ENCODE peak calls at places on chromosomes 13 and 19, in eight cellular contexts. One of them, this sample, is unnamed.

GRCh38 chr19:34126966-34127365 is 45.3 kb upstream of the LSM14A start:
- DNase-seq in upper lobe of left lung: no peak
- DNase-seq in SK-N-SH: peak; percentile 22
- DNase-seq in H1: no peak
- DNase-seq in stomach: no peak
- DNase-seq in GM12891: no peak
- DNase-seq in breast epithelium: no peak
- DNase-seq in transverse colon: no peak
- DNase-seq in this sample: no peak

GRCh38 chr19:45151821-45152503 is 8.8 kb downstream of the NKPD1 start:
- DNase-seq in upper lobe of left lung: no peak
- DNase-seq in SK-N-SH: no peak
- DNase-seq in transverse colon: no peak
- DNase-seq in H1: no peak
- DNase-seq in GM12891: peak; percentile 33
- DNase-seq in breast epithelium: no peak
- DNase-seq in stomach: no peak
- DNase-seq in this sample: no peak

GRCh38 chr13:51130348-51130747 is 19.3 kb upstream of the C13orf42 start:
- DNase-seq in stomach: no peak
- DNase-seq in H1: no peak
- DNase-seq in breast epithelium: no peak
- DNase-seq in SK-N-SH: no peak
- DNase-seq in upper lobe of left lung: no peak
- DNase-seq in GM12891: no peak
- DNase-seq in transverse colon: no peak
- DNase-seq in this sample: no peak

GRCh38 chr19:43786665-43787064 is 5.9 kb upstream of the KCNN4 start:
- DNase-seq in SK-N-SH: no peak
- DNase-seq in transverse colon: no peak
- DNase-seq in breast epithelium: no peak
- DNase-seq in GM12891: no peak
- DNase-seq in upper lobe of left lung: no peak
- DNase-seq in stomach: no peak
- DNase-seq in H1: no peak
- DNase-seq in this sample: no peak

GRCh38 chr19:2867025-2867991 is at the start of gene ZNF556:
- DNase-seq in stomach: no peak
- DNase-seq in breast epithelium: no peak
- DNase-seq in transverse colon: no peak
- DNase-seq in upper lobe of left lung: no peak
- DNase-seq in SK-N-SH: peak; percentile 99
- DNase-seq in H1: no peak
- DNase-seq in GM12891: no peak
- DNase-seq in this sample: no peak

GRCh38 chr13:80386592-80386991 is 45.7 kb upstream of the SPRY2 start:
- DNase-seq in upper lobe of left lung: no peak
- DNase-seq in GM12891: no peak
- DNase-seq in stomach: no peak
- DNase-seq in breast epithelium: no peak
- DNase-seq in SK-N-SH: no peak
- DNase-seq in H1: no peak
- DNase-seq in transverse colon: no peak
- DNase-seq in this sample: no peak

GRCh38 chr13:110230661-110231347 is 76.2 kb downstream of the COL4A1 start:
- DNase-seq in GM12891: no peak
- DNase-seq in upper lobe of left lung: no peak
- DNase-seq in transverse colon: no peak
- DNase-seq in H1: no peak
- DNase-seq in stomach: no peak
- DNase-seq in SK-N-SH: no peak
- DNase-seq in breast epithelium: no peak
- DNase-seq in this sample: no peak

GRCh38 chr13:28333204-28333900 is 161.6 kb downstream of the FLT1 start:
- DNase-seq in GM12891: no peak
- DNase-seq in SK-N-SH: no peak
- DNase-seq in H1: no peak
- DNase-seq in upper lobe of left lung: no peak
- DNase-seq in stomach: no peak
- DNase-seq in transverse colon: no peak
- DNase-seq in breast epithelium: no peak
- DNase-seq in this sample: no peak

GRCh38 chr13:49693191-49693733 is 2.0 kb upstream of the EBPL start:
- DNase-seq in SK-N-SH: no peak
- DNase-seq in transverse colon: no peak
- DNase-seq in breast epithelium: no peak
- DNase-seq in GM12891: no peak
- DNase-seq in H1: no peak
- DNase-seq in stomach: no peak
- DNase-seq in upper lobe of left lung: no peak
- DNase-seq in this sample: no peak

GRCh38 chr13:48393030-48393697 is 19.7 kb downstream of the LPAR6 start:
- DNase-seq in upper lobe of left lung: no peak
- DNase-seq in GM12891: no peak
- DNase-seq in SK-N-SH: no peak
- DNase-seq in transverse colon: no peak
- DNase-seq in breast epithelium: no peak
- DNase-seq in stomach: no peak
- DNase-seq in H1: no peak
- DNase-seq in this sample: no peak

GRCh38 chr13:24112791-24113190 is 47.7 kb upstream of the SPATA13 start:
- DNase-seq in upper lobe of left lung: no peak
- DNase-seq in breast epithelium: no peak
- DNase-seq in transverse colon: no peak
- DNase-seq in SK-N-SH: no peak
- DNase-seq in H1: no peak
- DNase-seq in stomach: no peak
- DNase-seq in GM12891: no peak
- DNase-seq in this sample: no peak

GRCh38 chr19:15448778-15449619 is 757 bp downstream of the WIZ start:
- DNase-seq in H1: peak; percentile 67
- DNase-seq in transverse colon: no peak
- DNase-seq in SK-N-SH: peak; percentile 60
- DNase-seq in GM12891: peak; percentile 54
- DNase-seq in stomach: no peak
- DNase-seq in breast epithelium: no peak
- DNase-seq in upper lobe of left lung: no peak
- DNase-seq in this sample: peak; percentile 86

GRCh38 chr19:42653841-42654240 is 59.1 kb upstream of the CEACAM8 start:
- DNase-seq in upper lobe of left lung: no peak
- DNase-seq in SK-N-SH: no peak
- DNase-seq in stomach: no peak
- DNase-seq in breast epithelium: no peak
- DNase-seq in H1: no peak
- DNase-seq in GM12891: no peak
- DNase-seq in transverse colon: no peak
- DNase-seq in this sample: no peak

GRCh38 chr19:55372316-55373081 is 2.2 kb upstream of the IL11 start:
- DNase-seq in breast epithelium: no peak
- DNase-seq in SK-N-SH: peak; percentile 64
- DNase-seq in GM12891: no peak
- DNase-seq in transverse colon: no peak
- DNase-seq in upper lobe of left lung: no peak
- DNase-seq in stomach: no peak
- DNase-seq in H1: no peak
- DNase-seq in this sample: no peak

GRCh38 chr19:16141043-16141442 is 2.4 kb upstream of the HSH2D start:
- DNase-seq in H1: no peak
- DNase-seq in breast epithelium: no peak
- DNase-seq in GM12891: no peak
- DNase-seq in transverse colon: peak; percentile 61
- DNase-seq in upper lobe of left lung: no peak
- DNase-seq in SK-N-SH: no peak
- DNase-seq in stomach: no peak
- DNase-seq in this sample: peak; percentile 92

GRCh38 chr19:35848919-35849505 is 3.3 kb downstream of the NPHS1 start:
- DNase-seq in transverse colon: no peak
- DNase-seq in H1: no peak
- DNase-seq in breast epithelium: no peak
- DNase-seq in upper lobe of left lung: no peak
- DNase-seq in SK-N-SH: no peak
- DNase-seq in GM12891: no peak
- DNase-seq in stomach: no peak
- DNase-seq in this sample: no peak

GRCh38 chr13:22703601-22704209 is 477.1 kb upstream of the SGCG start:
- DNase-seq in H1: no peak
- DNase-seq in breast epithelium: no peak
- DNase-seq in upper lobe of left lung: no peak
- DNase-seq in transverse colon: no peak
- DNase-seq in GM12891: no peak
- DNase-seq in stomach: no peak
- DNase-seq in SK-N-SH: no peak
- DNase-seq in this sample: no peak

DNA sequence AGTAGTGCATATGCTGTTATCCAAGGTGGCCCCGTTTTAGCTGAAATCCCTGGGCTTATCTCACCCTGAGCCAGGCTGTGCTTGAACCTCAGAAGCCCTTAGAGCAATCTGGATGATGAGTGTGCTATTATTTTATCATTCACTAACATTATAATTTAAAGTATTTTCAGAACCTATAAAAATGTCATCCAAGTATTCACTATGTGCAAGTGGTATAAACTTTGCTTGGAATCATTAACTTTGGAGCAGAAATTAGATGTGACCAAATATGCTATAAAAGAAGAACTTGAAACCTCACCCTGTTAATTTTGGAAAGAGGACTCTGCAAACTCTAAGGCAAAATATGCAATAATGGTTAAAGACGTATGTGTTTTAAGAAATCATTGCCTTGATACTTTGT is 147.5 kb downstream of the USP12 start:
- DNase-seq in stomach: no peak
- DNase-seq in GM12891: no peak
- DNase-seq in H1: no peak
- DNase-seq in SK-N-SH: no peak
- DNase-seq in breast epithelium: no peak
- DNase-seq in upper lobe of left lung: no peak
- DNase-seq in transverse colon: no peak
- DNase-seq in this sample: no peak
- TF ChIP-seq POLR2AphosphoS5 in stomach: no peak
- TF ChIP-seq POLR2AphosphoS5 in GM12891: no peak
- TF ChIP-seq POLR2AphosphoS5 in H1: no peak
- TF ChIP-seq POLR2AphosphoS5 in SK-N-SH: no peak
- TF ChIP-seq POLR2AphosphoS5 in breast epithelium: no peak
- TF ChIP-seq POLR2AphosphoS5 in upper lobe of left lung: no peak
- TF ChIP-seq POLR2AphosphoS5 in transverse colon: no peak
- TF ChIP-seq POLR2AphosphoS5 in this sample: no peak

GRCh38 chr13:66152596-66152995 is 1077.5 kb downstream of the PCDH9 start:
- DNase-seq in breast epithelium: no peak
- DNase-seq in transverse colon: no peak
- DNase-seq in H1: no peak
- DNase-seq in GM12891: no peak
- DNase-seq in SK-N-SH: no peak
- DNase-seq in stomach: no peak
- DNase-seq in upper lobe of left lung: no peak
- DNase-seq in this sample: no peak

GRCh38 chr13:66154354-66154753 is 1075.8 kb downstream of the PCDH9 start:
- DNase-seq in stomach: no peak
- DNase-seq in upper lobe of left lung: no peak
- DNase-seq in breast epithelium: no peak
- DNase-seq in H1: no peak
- DNase-seq in transverse colon: no peak
- DNase-seq in SK-N-SH: no peak
- DNase-seq in GM12891: no peak
- DNase-seq in this sample: no peak

GRCh38 chr13:66159526-66159925 is 1070.6 kb downstream of the PCDH9 start:
- DNase-seq in H1: no peak
- DNase-seq in breast epithelium: no peak
- DNase-seq in transverse colon: no peak
- DNase-seq in stomach: no peak
- DNase-seq in GM12891: no peak
- DNase-seq in upper lobe of left lung: no peak
- DNase-seq in SK-N-SH: no peak
- DNase-seq in this sample: no peak

GRCh38 chr13:66154981-66155380 is 1075.2 kb downstream of the PCDH9 start:
- DNase-seq in transverse colon: no peak
- DNase-seq in stomach: no peak
- DNase-seq in GM12891: no peak
- DNase-seq in breast epithelium: no peak
- DNase-seq in upper lobe of left lung: no peak
- DNase-seq in SK-N-SH: no peak
- DNase-seq in H1: no peak
- DNase-seq in this sample: no peak
- TF ChIP-seq POLR2AphosphoS5 in transverse colon: no peak
- TF ChIP-seq POLR2AphosphoS5 in stomach: no peak
- TF ChIP-seq POLR2AphosphoS5 in GM12891: no peak
- TF ChIP-seq POLR2AphosphoS5 in breast epithelium: no peak
- TF ChIP-seq POLR2AphosphoS5 in upper lobe of left lung: no peak
- TF ChIP-seq POLR2AphosphoS5 in SK-N-SH: no peak
- TF ChIP-seq POLR2AphosphoS5 in H1: no peak
- TF ChIP-seq POLR2AphosphoS5 in this sample: no peak

DNA sequence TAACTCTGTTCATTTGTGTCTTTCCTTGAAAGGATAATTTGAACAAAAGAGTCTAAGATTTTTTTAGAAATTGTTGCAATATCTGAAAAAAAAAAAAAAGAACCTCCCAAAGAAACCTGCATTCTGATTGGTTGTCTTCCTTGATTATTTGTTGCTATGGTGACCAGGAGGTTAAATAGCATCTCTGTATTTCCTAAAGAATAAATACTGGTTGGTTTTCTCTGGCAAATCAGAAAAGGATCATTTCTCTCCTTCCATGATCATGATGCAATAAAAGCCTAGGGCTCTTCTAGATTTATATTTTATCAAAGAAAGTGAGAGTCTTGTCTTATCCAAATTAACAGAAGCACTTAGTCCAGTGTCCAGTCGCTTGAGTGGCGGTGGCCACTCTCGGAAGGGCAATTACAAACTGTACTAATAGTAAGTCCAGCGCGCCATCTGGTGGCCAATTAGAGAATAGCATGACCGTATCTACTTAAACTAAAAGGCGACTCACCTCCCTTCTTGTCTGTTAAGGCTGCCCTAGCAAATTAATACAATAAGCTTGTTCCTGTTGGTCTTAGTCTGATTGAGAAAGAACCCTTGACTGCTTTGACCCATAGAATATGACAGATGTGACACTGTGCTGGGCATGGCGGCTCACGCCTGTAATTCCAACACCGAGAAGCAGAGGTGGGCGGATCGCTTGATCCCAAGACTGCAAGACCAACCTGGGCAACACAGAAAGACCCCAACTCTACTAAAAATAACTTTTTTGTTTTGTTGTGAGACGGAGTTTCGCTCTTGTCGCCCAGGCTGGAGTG is 47.0 kb upstream of the PNMA8B start:
- DNase-seq in upper lobe of left lung: peak; percentile 96
- DNase-seq in GM12891: peak; percentile 43
- DNase-seq in transverse colon: peak; percentile 91
- DNase-seq in breast epithelium: peak; percentile 91
- DNase-seq in stomach: peak; percentile 97
- DNase-seq in SK-N-SH: peak; percentile 77
- DNase-seq in H1: peak; percentile 92
- DNase-seq in this sample: peak; percentile 92
- TF ChIP-seq POLR2AphosphoS5 in upper lobe of left lung: no peak
- TF ChIP-seq POLR2AphosphoS5 in GM12891: no peak
- TF ChIP-seq POLR2AphosphoS5 in transverse colon: no peak
- TF ChIP-seq POLR2AphosphoS5 in breast epithelium: no peak
- TF ChIP-seq POLR2AphosphoS5 in stomach: no peak
- TF ChIP-seq POLR2AphosphoS5 in SK-N-SH: no peak
- TF ChIP-seq POLR2AphosphoS5 in H1: no peak
- TF ChIP-seq POLR2AphosphoS5 in this sample: no peak

DNA sequence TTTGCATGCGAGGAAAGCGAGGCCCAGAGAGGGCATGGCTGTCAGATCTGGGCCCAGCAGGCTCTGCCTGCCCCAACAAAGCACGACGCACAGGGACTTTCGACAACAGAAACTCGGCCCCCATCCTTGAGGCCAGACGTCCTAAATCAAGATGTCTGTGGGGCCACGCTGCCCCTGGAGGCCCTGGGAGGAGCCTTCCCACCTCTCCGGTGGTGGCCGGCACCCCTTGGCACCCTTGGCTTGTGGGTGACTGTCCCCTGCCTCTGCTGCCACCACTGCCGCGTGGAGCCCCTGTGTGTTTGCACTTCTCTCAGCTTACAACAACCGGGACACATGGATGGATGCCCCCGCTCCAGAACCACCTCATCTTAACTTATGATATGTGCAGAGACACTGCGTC is 4.4 kb downstream of the WDR18 start:
- DNase-seq in transverse colon: no peak
- DNase-seq in SK-N-SH: no peak
- DNase-seq in stomach: no peak
- DNase-seq in GM12891: no peak
- DNase-seq in breast epithelium: no peak
- DNase-seq in H1: no peak
- DNase-seq in upper lobe of left lung: no peak
- DNase-seq in this sample: no peak
- TF ChIP-seq POLR2AphosphoS5 in transverse colon: no peak
- TF ChIP-seq POLR2AphosphoS5 in SK-N-SH: no peak
- TF ChIP-seq POLR2AphosphoS5 in stomach: no peak
- TF ChIP-seq POLR2AphosphoS5 in GM12891: no peak
- TF ChIP-seq POLR2AphosphoS5 in breast epithelium: no peak
- TF ChIP-seq POLR2AphosphoS5 in H1: no peak
- TF ChIP-seq POLR2AphosphoS5 in upper lobe of left lung: no peak
- TF ChIP-seq POLR2AphosphoS5 in this sample: no peak